ENCODE peak calls at places on chromosomes 2 and 18, in ten cellular contexts. One of them, this sample, is unnamed.

GRCh38 chr18:80241919-80242777 is 5.2 kb downstream of the PARD6G start:
- DNase-seq in T47D: no peak
- DNase-seq in LoVo: no peak
- DNase-seq in NCI-H2029: no peak
- DNase-seq in activated naive CD4-positive, alpha-beta T cell treated with anti-CD3 and anti-CD28 coated beads, Interleukin-2, amount 50 U/mL, for 16 hours: no peak
- DNase-seq in NCI-H1436: no peak
- DNase-seq in fibroblast of pulmonary artery: no peak
- DNase-seq in H4: no peak
- DNase-seq in BJ: no peak
- DNase-seq in iPS DF 19.7: no peak
- DNase-seq in this sample: no peak

GRCh38 chr2:120320318-120320851 is 25.6 kb upstream of the INHBB start:
- DNase-seq in T47D: no peak
- DNase-seq in LoVo: no peak
- DNase-seq in NCI-H2029: no peak
- DNase-seq in activated naive CD4-positive, alpha-beta T cell treated with anti-CD3 and anti-CD28 coated beads, Interleukin-2, amount 50 U/mL, for 16 hours: no peak
- DNase-seq in NCI-H1436: no peak
- DNase-seq in fibroblast of pulmonary artery: peak; percentile 63
- DNase-seq in H4: no peak
- DNase-seq in BJ: no peak
- DNase-seq in iPS DF 19.7: no peak
- DNase-seq in this sample: no peak

GRCh38 chr18:63177822-63178525 is 141.6 kb downstream of the BCL2 start:
- DNase-seq in T47D: no peak
- DNase-seq in LoVo: peak; percentile 18
- DNase-seq in NCI-H2029: no peak
- DNase-seq in activated naive CD4-positive, alpha-beta T cell treated with anti-CD3 and anti-CD28 coated beads, Interleukin-2, amount 50 U/mL, for 16 hours: no peak
- DNase-seq in NCI-H1436: peak; percentile 62
- DNase-seq in fibroblast of pulmonary artery: no peak
- DNase-seq in H4: no peak
- DNase-seq in BJ: no peak
- DNase-seq in iPS DF 19.7: no peak
- DNase-seq in this sample: no peak

GRCh38 chr2:9285385-9285784 is 78.8 kb downstream of the ASAP2 start:
- DNase-seq in T47D: no peak
- DNase-seq in LoVo: no peak
- DNase-seq in NCI-H2029: no peak
- DNase-seq in activated naive CD4-positive, alpha-beta T cell treated with anti-CD3 and anti-CD28 coated beads, Interleukin-2, amount 50 U/mL, for 16 hours: no peak
- DNase-seq in NCI-H1436: no peak
- DNase-seq in fibroblast of pulmonary artery: no peak
- DNase-seq in H4: no peak
- DNase-seq in BJ: no peak
- DNase-seq in iPS DF 19.7: no peak
- DNase-seq in this sample: no peak

GRCh38 chr2:20534913-20535801 is 88.3 kb downstream of the RHOB start:
- DNase-seq in T47D: no peak
- DNase-seq in LoVo: no peak
- DNase-seq in NCI-H2029: no peak
- DNase-seq in activated naive CD4-positive, alpha-beta T cell treated with anti-CD3 and anti-CD28 coated beads, Interleukin-2, amount 50 U/mL, for 16 hours: no peak
- DNase-seq in NCI-H1436: no peak
- DNase-seq in fibroblast of pulmonary artery: no peak
- DNase-seq in H4: no peak
- DNase-seq in BJ: no peak
- DNase-seq in iPS DF 19.7: no peak
- DNase-seq in this sample: no peak

GRCh38 chr2:234961784-234962183 is 10.0 kb downstream of the SH3BP4 start:
- DNase-seq in T47D: no peak
- DNase-seq in LoVo: no peak
- DNase-seq in NCI-H2029: no peak
- DNase-seq in activated naive CD4-positive, alpha-beta T cell treated with anti-CD3 and anti-CD28 coated beads, Interleukin-2, amount 50 U/mL, for 16 hours: no peak
- DNase-seq in NCI-H1436: no peak
- DNase-seq in fibroblast of pulmonary artery: no peak
- DNase-seq in H4: no peak
- DNase-seq in BJ: no peak
- DNase-seq in iPS DF 19.7: no peak
- DNase-seq in this sample: no peak

GRCh38 chr2:223696719-223697118 is 94.6 kb upstream of the SCG2 start:
- DNase-seq in T47D: no peak
- DNase-seq in LoVo: peak; percentile 36
- DNase-seq in NCI-H2029: peak; percentile 51
- DNase-seq in activated naive CD4-positive, alpha-beta T cell treated with anti-CD3 and anti-CD28 coated beads, Interleukin-2, amount 50 U/mL, for 16 hours: no peak
- DNase-seq in NCI-H1436: peak; percentile 6
- DNase-seq in fibroblast of pulmonary artery: peak; percentile 24
- DNase-seq in H4: no peak
- DNase-seq in BJ: no peak
- DNase-seq in iPS DF 19.7: no peak
- DNase-seq in this sample: no peak

GRCh38 chr2:235511187-235511661 is 17.4 kb downstream of the AGAP1 start:
- DNase-seq in T47D: no peak
- DNase-seq in LoVo: peak; percentile 71
- DNase-seq in NCI-H2029: peak; percentile 47
- DNase-seq in activated naive CD4-positive, alpha-beta T cell treated with anti-CD3 and anti-CD28 coated beads, Interleukin-2, amount 50 U/mL, for 16 hours: no peak
- DNase-seq in NCI-H1436: no peak
- DNase-seq in fibroblast of pulmonary artery: peak; percentile 68
- DNase-seq in H4: peak; percentile 50
- DNase-seq in BJ: no peak
- DNase-seq in iPS DF 19.7: no peak
- DNase-seq in this sample: no peak

GRCh38 chr2:166229678-166230023 is 101.8 kb upstream of the SCN1A start:
- DNase-seq in T47D: no peak
- DNase-seq in LoVo: peak; percentile 6
- DNase-seq in NCI-H2029: no peak
- DNase-seq in activated naive CD4-positive, alpha-beta T cell treated with anti-CD3 and anti-CD28 coated beads, Interleukin-2, amount 50 U/mL, for 16 hours: no peak
- DNase-seq in NCI-H1436: no peak
- DNase-seq in fibroblast of pulmonary artery: no peak
- DNase-seq in H4: no peak
- DNase-seq in BJ: no peak
- DNase-seq in iPS DF 19.7: no peak
- DNase-seq in this sample: no peak

GRCh38 chr18:55999641-56000040 is 411.6 kb upstream of the TCF4 start:
- DNase-seq in T47D: no peak
- DNase-seq in LoVo: no peak
- DNase-seq in NCI-H2029: no peak
- DNase-seq in activated naive CD4-positive, alpha-beta T cell treated with anti-CD3 and anti-CD28 coated beads, Interleukin-2, amount 50 U/mL, for 16 hours: no peak
- DNase-seq in NCI-H1436: no peak
- DNase-seq in fibroblast of pulmonary artery: no peak
- DNase-seq in H4: no peak
- DNase-seq in BJ: no peak
- DNase-seq in iPS DF 19.7: no peak
- DNase-seq in this sample: no peak

GRCh38 chr2:36706451-36706850 is 9.9 kb downstream of the VIT start:
- DNase-seq in T47D: no peak
- DNase-seq in LoVo: no peak
- DNase-seq in NCI-H2029: no peak
- DNase-seq in activated naive CD4-positive, alpha-beta T cell treated with anti-CD3 and anti-CD28 coated beads, Interleukin-2, amount 50 U/mL, for 16 hours: no peak
- DNase-seq in NCI-H1436: no peak
- DNase-seq in fibroblast of pulmonary artery: no peak
- DNase-seq in H4: no peak
- DNase-seq in BJ: no peak
- DNase-seq in iPS DF 19.7: no peak
- DNase-seq in this sample: no peak

GRCh38 chr2:96470636-96471035 is 34.5 kb downstream of the NEURL3 start:
- DNase-seq in T47D: no peak
- DNase-seq in LoVo: no peak
- DNase-seq in NCI-H2029: no peak
- DNase-seq in activated naive CD4-positive, alpha-beta T cell treated with anti-CD3 and anti-CD28 coated beads, Interleukin-2, amount 50 U/mL, for 16 hours: peak; percentile 62
- DNase-seq in NCI-H1436: no peak
- DNase-seq in fibroblast of pulmonary artery: peak; percentile 29
- DNase-seq in H4: no peak
- DNase-seq in BJ: no peak
- DNase-seq in iPS DF 19.7: no peak
- DNase-seq in this sample: no peak

GRCh38 chr2:144010096-144010495 is 509.8 kb downstream of the ZEB2 start:
- DNase-seq in T47D: no peak
- DNase-seq in LoVo: no peak
- DNase-seq in NCI-H2029: no peak
- DNase-seq in activated naive CD4-positive, alpha-beta T cell treated with anti-CD3 and anti-CD28 coated beads, Interleukin-2, amount 50 U/mL, for 16 hours: no peak
- DNase-seq in NCI-H1436: no peak
- DNase-seq in fibroblast of pulmonary artery: no peak
- DNase-seq in H4: no peak
- DNase-seq in BJ: no peak
- DNase-seq in iPS DF 19.7: no peak
- DNase-seq in this sample: no peak

GRCh38 chr2:127559454-127559853 is 24.0 kb downstream of the MYO7B start:
- DNase-seq in T47D: no peak
- DNase-seq in LoVo: no peak
- DNase-seq in NCI-H2029: no peak
- DNase-seq in activated naive CD4-positive, alpha-beta T cell treated with anti-CD3 and anti-CD28 coated beads, Interleukin-2, amount 50 U/mL, for 16 hours: no peak
- DNase-seq in NCI-H1436: no peak
- DNase-seq in fibroblast of pulmonary artery: no peak
- DNase-seq in H4: no peak
- DNase-seq in BJ: no peak
- DNase-seq in iPS DF 19.7: no peak
- DNase-seq in this sample: no peak